ENCODE peak calls at places on chromosomes 1 and 21, in four cellular contexts. T, E, N and A are unnamed samples.

GRCh38 chr1:76501576-76502219 is 365.6 kb upstream of the ST6GALNAC5 start:
- DNase-seq in T (no peak), E (no peak), N (no peak), A (no peak)

GRCh38 chr1:200075522-200075921 is 48.0 kb downstream of the NR5A2 start:
- DNase-seq in T (no peak), E (no peak), N (no peak), A (no peak)

GRCh38 chr1:226608699-226609505 is 60.3 kb downstream of the STUM start:
- DNase-seq in T (no peak), E (peak), N (peak), A (peak)

GRCh38 chr1:231515748-231516147 is 12.7 kb upstream of the TSNAX start:
- DNase-seq in T (no peak), E (no peak), N (no peak), A (no peak)

GRCh38 chr1:115522386-115522785 is 119.4 kb upstream of the VANGL1 start:
- DNase-seq in T (no peak), E (no peak), N (no peak), A (no peak)

GRCh38 chr21:15592271-15592860 is 137.4 kb upstream of the USP25 start:
- DNase-seq in T (no peak), E (no peak), N (peak), A (no peak)

GRCh38 chr1:192749349-192749748 is 59.5 kb upstream of the RGS2 start:
- DNase-seq in T (no peak), E (no peak), N (no peak), A (no peak)

GRCh38 chr1:18719786-18720436 is 89.3 kb downstream of the PAX7 start:
- DNase-seq in T (no peak), E (no peak), N (peak), A (no peak)

GRCh38 chr1:75132421-75133381 is 1.5 kb upstream of the LHX8 start:
- DNase-seq in T (no peak), E (no peak), N (no peak), A (no peak)

GRCh38 chr1:22846453-22846852 is 126.2 kb downstream of the LACTBL1 start:
- DNase-seq in T (no peak), E (no peak), N (no peak), A (no peak)

GRCh38 chr1:59971464-59971911 is 44.9 kb upstream of the CYP2J2 start:
- DNase-seq in T (no peak), E (peak), N (peak), A (no peak)

GRCh38 chr21:32653326-32653901 is 41.2 kb upstream of the CFAP298 start:
- DNase-seq in T (no peak), E (no peak), N (peak), A (no peak)

GRCh38 chr1:94901841-94902240 is 25.1 kb downstream of the CNN3 start:
- DNase-seq in T (no peak), E (no peak), N (no peak), A (no peak)

GRCh38 chr21:42114646-42115045 is 43.5 kb downstream of the UMODL1 start:
- DNase-seq in T (no peak), E (no peak), N (no peak), A (no peak)

GRCh38 chr1:207040181-207040533 is 7.6 kb upstream of the C1orf116 start:
- DNase-seq in T (no peak), E (no peak), N (no peak), A (no peak)

GRCh38 chr1:157403203-157403602 is 149.1 kb downstream of the FCRL5 start:
- DNase-seq in T (no peak), E (no peak), N (peak), A (no peak)

GRCh38 chr1:100332331-100332730 is 20.0 kb upstream of the CDC14A start:
- DNase-seq in T (no peak), E (no peak), N (no peak), A (no peak)

GRCh38 chr21:31781737-31782136 is 49.8 kb upstream of the SCAF4 start:
- DNase-seq in T (no peak), E (peak), N (peak), A (peak)

GRCh38 chr1:39566441-39567137 is 10.0 kb downstream of the PABPC4 start:
- DNase-seq in T (no peak), E (no peak), N (no peak), A (no peak)

GRCh38 chr1:23126801-23127200 is 41.9 kb downstream of the LUZP1 start:
- DNase-seq in T (peak), E (no peak), N (peak), A (no peak)

GRCh38 chr1:34199927-34200326 is 23.2 kb downstream of the C1orf94 start:
- DNase-seq in T (no peak), E (no peak), N (no peak), A (no peak)

GRCh38 chr1:5597991-5598823 is 394.0 kb downstream of the NPHP4 start:
- DNase-seq in T (no peak), E (no peak), N (no peak), A (no peak)

GRCh38 chr1:9069324-9070100 is at the start of gene SLC2A5:
- DNase-seq in T (no peak), E (peak), N (no peak), A (no peak)